ENCODE peak calls at places on chromosomes 3 and 15, in four cellular contexts. V is sigmoid colon; S is stimulated activated effector memory CD8-positive, alpha-beta T cell treated with anti-CD3 and anti-CD28 coated beads, Interleukin-12 subunit alpha, Interleukin-12 subunit beta, amount 100 ng/mL, for 72 hours; H is fibroblast of gingiva. K is an unnamed sample.
A peak's percentile ranks its signal among the peaks of the same experiment; 100 is the strongest.

GRCh38 chr15:59371458-59372351 is 966 bp downstream of the MYO1E start:
- DNase-seq in V (peak; percentile 67), S (peak; percentile 4), H (peak; percentile 36), K (no peak)

GRCh38 chr3:15044311-15044710 is 20.8 kb downstream of the MRPS25 start:
- DNase-seq in V (no peak), S (no peak), H (no peak), K (no peak)

GRCh38 chr3:40597441-40597840 is 72.7 kb downstream of the ZNF621 start:
- DNase-seq in V (no peak), S (no peak), H (no peak), K (no peak)

GRCh38 chr3:38549082-38549481 is 52.9 kb downstream of the EXOG start:
- DNase-seq in V (no peak), S (no peak), H (no peak), K (no peak)

GRCh38 chr15:51917493-51917892 is 54.1 kb downstream of the LEO1 start:
- DNase-seq in V (no peak), S (no peak), H (peak; percentile 6), K (no peak)

GRCh38 chr3:189101594-189101993 is 70.2 kb upstream of the TPRG1 start:
- DNase-seq in V (no peak), S (no peak), H (no peak), K (no peak)

GRCh38 chr15:97459771-97460170 is 500.7 kb upstream of the ARRDC4 start:
- DNase-seq in V (no peak), S (no peak), H (no peak), K (no peak)

GRCh38 chr3:32557640-32558352 is 12.9 kb downstream of the DYNC1LI1 start:
- DNase-seq in V (no peak), S (no peak), H (no peak), K (no peak)

GRCh38 chr3:39592306-39592705 is 124.8 kb downstream of the MOBP start:
- DNase-seq in V (no peak), S (no peak), H (no peak), K (no peak)

GRCh38 chr3:181712505-181713299 is 977 bp downstream of the SOX2 start:
- DNase-seq in V (no peak), S (no peak), H (no peak), K (no peak)

GRCh38 chr3:163779396-163780344 is 1298.6 kb downstream of the SI start:
- DNase-seq in V (no peak), S (no peak), H (no peak), K (no peak)

GRCh38 chr15:67569668-67570067 is 27.2 kb downstream of the MAP2K5 start:
- DNase-seq in V (no peak), S (no peak), H (no peak), K (no peak)

GRCh38 chr15:60370804-60371700 is 26.7 kb downstream of the ANXA2 start:
- DNase-seq in V (peak; percentile 91), S (no peak), H (peak; percentile 98), K (no peak)

GRCh38 chr3:64343692-64344440 is 118.6 kb upstream of the PRICKLE2 start:
- DNase-seq in V (no peak), S (no peak), H (no peak), K (no peak)

GRCh38 chr3:23071758-23072157 is 131.4 kb upstream of the UBE2E2 start:
- DNase-seq in V (no peak), S (no peak), H (no peak), K (no peak)

GRCh38 chr15:90558182-90558581 is 28.5 kb downstream of the CRTC3 start:
- DNase-seq in V (peak; percentile 77), S (no peak), H (no peak), K (no peak)

GRCh38 chr15:56176996-56177395 is 66.7 kb downstream of the RFX7 start:
- DNase-seq in V (no peak), S (no peak), H (no peak), K (no peak)

GRCh38 chr3:107705046-107705445 is 182.3 kb downstream of the BBX start:
- DNase-seq in V (no peak), S (no peak), H (peak; percentile 45), K (no peak)

GRCh38 chr3:11545186-11545851 is 98.4 kb downstream of the VGLL4 start:
- DNase-seq in V (peak; percentile 66), S (no peak), H (no peak), K (no peak)

GRCh38 chr3:151926956-151927355 is 53.5 kb downstream of the SUCNR1 start:
- DNase-seq in V (no peak), S (no peak), H (peak; percentile 79), K (no peak)

GRCh38 chr3:139292192-139292591 is 51.6 kb upstream of the MRPS22 start:
- DNase-seq in V (no peak), S (no peak), H (no peak), K (no peak)

GRCh38 chr15:64561997-64562396 is 101.6 kb downstream of the ZNF609 start:
- DNase-seq in V (no peak), S (no peak), H (no peak), K (no peak)

GRCh38 chr3:124409650-124410275 is 320.5 kb upstream of the UMPS start:
- DNase-seq in V (no peak), S (no peak), H (no peak), K (no peak)

GRCh38 chr3:171459942-171460225 is 321 bp downstream of the TNIK start:
- DNase-seq in V (no peak), S (no peak), H (no peak), K (no peak)

GRCh38 chr3:175073209-175073905 is 214.2 kb downstream of the NAALADL2 start:
- DNase-seq in V (no peak), S (no peak), H (peak; percentile 56), K (no peak)

GRCh38 chr15:100093211-100094126 is 248.3 kb downstream of the ADAMTS17 start:
- DNase-seq in V (peak; percentile 39), S (no peak), H (no peak), K (no peak)

GRCh38 chr3:16816048-16816780 is 68.5 kb upstream of the PLCL2 start:
- DNase-seq in V (no peak), S (no peak), H (no peak), K (no peak)

GRCh38 chr3:165635791-165636681 is 201.2 kb downstream of the BCHE start:
- DNase-seq in V (no peak), S (no peak), H (no peak), K (no peak)

GRCh38 chr3:46934067-46934466 is 42.5 kb downstream of the CCDC12 start:
- DNase-seq in V (peak; percentile 66), S (no peak), H (no peak), K (no peak)

GRCh38 chr15:38069506-38069905 is 135.1 kb downstream of the TMCO5A start:
- DNase-seq in V (peak; percentile 68), S (no peak), H (peak; percentile 83), K (no peak)

GRCh38 chr3:49296781-49297420 is 19.9 kb upstream of the C3orf62 start:
- DNase-seq in V (peak; percentile 83), S (no peak), H (peak; percentile 46), K (no peak)

K was measured in NCI-H1930.